ENCODE peak calls at places on chromosomes 1 and 21, in five cellular contexts. One of them, this sample, is unnamed.

GRCh38 chr1:221851341-221851740 is 109.5 kb upstream of the DUSP10 start:
- DNase-seq in heart left ventricle: no peak
- DNase-seq in SK-N-SH: no peak
- DNase-seq in endothelial cell: no peak
- DNase-seq in sciatic nerve: no peak
- DNase-seq in this sample: no peak

GRCh38 chr1:229880271-229881170 is 186.5 kb upstream of the GALNT2 start:
- DNase-seq in heart left ventricle: no peak
- DNase-seq in SK-N-SH: no peak
- DNase-seq in endothelial cell: no peak
- DNase-seq in sciatic nerve: no peak
- DNase-seq in this sample: no peak

GRCh38 chr1:164838786-164839185 is 279.8 kb downstream of the PBX1 start:
- DNase-seq in heart left ventricle: no peak
- DNase-seq in SK-N-SH: no peak
- DNase-seq in endothelial cell: no peak
- DNase-seq in sciatic nerve: no peak
- DNase-seq in this sample: no peak

GRCh38 chr1:33972676-33973395 is 109.0 kb downstream of the HMGB4 start:
- DNase-seq in heart left ventricle: peak
- DNase-seq in SK-N-SH: no peak
- DNase-seq in endothelial cell: no peak
- DNase-seq in sciatic nerve: peak
- DNase-seq in this sample: no peak

GRCh38 chr1:65958561-65959350 is 166.1 kb downstream of the PDE4B start:
- DNase-seq in heart left ventricle: no peak
- DNase-seq in SK-N-SH: peak
- DNase-seq in endothelial cell: peak
- DNase-seq in sciatic nerve: no peak
- DNase-seq in this sample: no peak

GRCh38 chr1:243672675-243673074 is 177.4 kb downstream of the AKT3 start:
- DNase-seq in heart left ventricle: no peak
- DNase-seq in SK-N-SH: no peak
- DNase-seq in endothelial cell: no peak
- DNase-seq in sciatic nerve: no peak
- DNase-seq in this sample: no peak

GRCh38 chr1:207021139-207021861 is 11.3 kb downstream of the C1orf116 start:
- DNase-seq in heart left ventricle: no peak
- DNase-seq in SK-N-SH: peak
- DNase-seq in endothelial cell: no peak
- DNase-seq in sciatic nerve: no peak
- DNase-seq in this sample: no peak

GRCh38 chr1:247639381-247639981 is 34.1 kb downstream of the OR2G3 start:
- DNase-seq in heart left ventricle: peak
- DNase-seq in SK-N-SH: peak
- DNase-seq in endothelial cell: no peak
- DNase-seq in sciatic nerve: peak
- DNase-seq in this sample: no peak

GRCh38 chr21:15001773-15002647 is 62.8 kb downstream of the NRIP1 start:
- DNase-seq in heart left ventricle: no peak
- DNase-seq in SK-N-SH: no peak
- DNase-seq in endothelial cell: no peak
- DNase-seq in sciatic nerve: no peak
- DNase-seq in this sample: no peak

GRCh38 chr1:53878492-53879105 is 11.0 kb downstream of the YIPF1 start:
- DNase-seq in heart left ventricle: no peak
- DNase-seq in SK-N-SH: peak
- DNase-seq in endothelial cell: no peak
- DNase-seq in sciatic nerve: no peak
- DNase-seq in this sample: no peak

This sample was measured in RWPE2.